ENCODE peak calls at places on chromosome 16, in five cellular contexts. W is fibroblast of lung, D is mesendoderm, Z is testis, C is body of pancreas. Q is an unnamed sample.

GRCh38 chr16:57299009-57299718 is 14.7 kb upstream of the PLLP start:
- DNase-seq in W (no peak), C (peak), D (no peak), Z (no peak), Q (peak)

GRCh38 chr16:88368036-88368435 is 14.7 kb upstream of the ZNF469 start:
- DNase-seq in C (no peak), Z (no peak), W (no peak), D (no peak), Q (no peak)

GRCh38 chr16:47778106-47778803 is 317.1 kb downstream of the PHKB start:
- DNase-seq in W (no peak), D (peak), C (no peak), Z (no peak), Q (no peak)

GRCh38 chr16:85605912-85606841 is 6.9 kb upstream of the GSE1 start:
- DNase-seq in D (no peak), C (peak), W (no peak), Z (no peak), Q (no peak)

GRCh38 chr16:24344791-24345190 is 88.7 kb downstream of the CACNG3 start:
- DNase-seq in D (peak), W (no peak), C (no peak), Z (no peak), Q (no peak)

GRCh38 chr16:89374393-89374948 is 115.9 kb downstream of the ANKRD11 start:
- DNase-seq in C (no peak), Z (no peak), D (peak), W (peak), Q (no peak)

GRCh38 chr16:81767987-81768592 is 11.0 kb upstream of the PLCG2 start:
- DNase-seq in C (peak), Z (no peak), W (no peak), D (no peak), Q (no peak)

GRCh38 chr16:89855986-89856385 is 17.4 kb upstream of the TCF25 start:
- DNase-seq in W (no peak), D (no peak), Z (no peak), C (no peak), Q (no peak)

GRCh38 chr16:72168365-72168764 is 3.6 kb downstream of the PMFBP1 start:
- DNase-seq in W (no peak), Z (no peak), C (no peak), D (no peak), Q (no peak)

GRCh38 chr16:165539-166374 is at the start of gene HBM:
- DNase-seq in W (no peak), C (no peak), D (no peak), Z (no peak), Q (no peak)

GRCh38 chr16:23107878-23108277 is 41.4 kb downstream of the USP31 start:
- DNase-seq in D (no peak), C (no peak), W (no peak), Z (no peak), Q (peak)

GRCh38 chr16:24070851-24071250 is 185.3 kb upstream of the CACNG3 start:
- DNase-seq in Z (peak), D (peak), W (peak), C (no peak), Q (no peak)

GRCh38 chr16:69921125-69921524 is 30.0 kb upstream of the CLEC18A start:
- DNase-seq in W (no peak), Z (no peak), D (no peak), C (no peak), Q (no peak)

GRCh38 chr16:69918241-69918640 is 32.9 kb upstream of the CLEC18A start:
- DNase-seq in D (no peak), Z (no peak), W (no peak), C (no peak), Q (no peak)

GRCh38 chr16:69917311-69917710 is 33.8 kb upstream of the CLEC18A start:
- DNase-seq in Z (no peak), C (no peak), W (no peak), D (no peak), Q (no peak)

GRCh38 chr16:69916445-69916844 is 34.7 kb upstream of the CLEC18A start:
- DNase-seq in Z (no peak), C (no peak), W (no peak), D (no peak), Q (no peak)

DNA sequence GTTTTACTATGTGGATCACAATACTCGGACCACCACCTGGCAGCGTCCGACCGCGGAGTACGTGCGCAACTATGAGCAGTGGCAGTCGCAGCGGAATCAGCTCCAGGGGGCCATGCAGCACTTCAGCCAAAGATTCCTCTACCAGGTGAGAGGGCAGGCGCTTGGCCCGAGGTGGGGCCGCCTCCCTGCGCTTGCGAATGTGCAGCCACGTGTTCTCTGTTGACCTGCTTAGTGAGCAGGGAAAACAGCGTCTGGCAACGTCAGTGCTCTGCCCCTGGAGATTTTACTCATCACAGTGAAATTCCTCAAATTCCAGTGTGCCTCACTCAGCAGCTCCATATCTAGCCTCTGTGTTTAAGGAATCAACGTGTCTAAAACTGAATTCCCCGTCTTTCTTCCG is 33.4 kb upstream of the CLEC18A start:
- DNase-seq in D (peak), Z (peak), C (peak), W (peak), Q (peak)
- H3K4me3 ChIP-seq in D (no peak), Z (no peak), C (no peak), W (no peak), Q (no peak)

GRCh38 chr16:17938546-17938945 is 398.0 kb downstream of the NPIPA8 start:
- DNase-seq in Z (no peak), W (no peak), D (no peak), C (no peak), Q (no peak)

GRCh38 chr16:17940584-17940983 is 396.0 kb downstream of the NPIPA8 start:
- DNase-seq in C (no peak), D (no peak), Z (no peak), W (no peak), Q (no peak)

GRCh38 chr16:17939723-17940122 is 396.8 kb downstream of the NPIPA8 start:
- DNase-seq in C (no peak), W (no peak), D (no peak), Z (no peak), Q (no peak)

GRCh38 chr16:17937003-17937402 is 399.5 kb downstream of the NPIPA8 start:
- DNase-seq in W (no peak), C (no peak), D (no peak), Z (no peak), Q (no peak)

DNA sequence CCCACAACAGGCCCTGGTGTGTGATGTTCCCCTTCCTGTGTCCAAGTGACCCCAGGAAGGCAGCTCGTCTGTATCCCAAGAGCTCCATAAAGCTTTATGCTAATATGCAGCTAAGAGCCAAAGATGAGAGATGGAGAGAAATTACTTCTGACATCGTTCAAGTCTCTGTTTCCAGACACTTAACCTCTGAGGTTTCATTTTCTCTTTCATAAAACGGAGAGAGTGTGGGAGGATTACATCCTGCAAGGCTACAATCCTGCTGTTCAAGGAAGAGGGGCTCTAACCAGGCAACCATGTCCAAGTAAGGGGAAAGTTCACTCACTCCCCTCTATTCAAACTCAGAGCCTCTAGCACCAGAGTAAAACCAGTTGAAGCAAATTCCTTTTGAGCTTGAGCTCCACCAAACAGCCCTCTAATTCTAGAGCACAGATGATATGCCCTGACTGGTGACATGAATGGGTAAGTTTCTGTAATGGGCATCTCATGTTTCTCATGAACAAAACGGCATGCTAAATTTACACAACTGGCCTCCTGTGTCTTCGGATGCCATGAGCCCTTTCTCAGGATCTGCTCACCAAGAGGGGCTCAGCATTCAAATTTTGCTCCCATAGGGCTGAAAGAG is 397.4 kb downstream of the NPIPA8 start:
- DNase-seq in C (no peak), W (no peak), Z (no peak), D (no peak), Q (no peak)
- H3K4me3 ChIP-seq in C (no peak), W (no peak), Z (no peak), D (no peak), Q (no peak)

DNA sequence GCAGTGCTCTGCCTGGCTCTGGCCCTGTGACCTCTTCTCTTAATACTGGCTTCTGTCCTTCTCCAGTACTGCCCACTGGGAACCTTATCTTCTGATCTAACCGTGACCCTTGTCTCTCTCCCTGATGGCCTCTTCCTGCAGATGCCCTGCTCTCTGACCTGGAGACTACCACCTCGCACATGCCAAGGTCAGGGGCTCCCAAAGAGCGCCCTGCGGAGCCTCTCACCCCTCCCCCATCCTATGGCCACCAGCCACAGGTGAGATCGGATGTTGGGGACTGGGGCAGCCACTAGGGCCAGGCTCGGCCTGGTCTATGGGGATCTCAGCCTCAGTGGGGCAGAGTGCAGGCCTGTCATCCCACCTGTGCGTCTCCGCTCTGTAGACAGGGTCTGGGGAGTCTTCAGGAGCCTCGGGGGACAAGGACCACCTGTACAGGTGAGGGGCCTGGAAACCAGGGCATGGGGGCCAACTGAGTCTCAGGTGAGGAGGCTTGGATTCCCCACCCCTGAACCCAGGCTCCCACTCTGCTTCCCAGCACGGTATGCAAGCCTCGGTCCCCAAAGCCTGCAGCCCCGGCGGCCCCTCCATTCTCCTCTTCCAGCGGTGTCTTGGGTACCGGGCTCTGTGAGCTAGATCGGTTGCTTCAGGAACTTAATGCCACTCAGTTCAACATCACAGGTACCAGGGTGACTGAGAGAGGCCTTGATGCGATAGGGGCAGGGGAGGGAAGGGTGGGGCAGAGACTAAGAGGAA is 1.5 kb downstream of the TGFB1I1 start:
- DNase-seq in C (no peak), D (no peak), Z (no peak), W (no peak), Q (no peak)
- H3K4me3 ChIP-seq in C (no peak), D (no peak), Z (no peak), W (no peak), Q (no peak)

GRCh38 chr16:84137287-84137686 is 7.7 kb downstream of the HSDL1 start:
- DNase-seq in D (peak), W (no peak), Z (no peak), C (no peak), Q (no peak)

GRCh38 chr16:84138500-84138823 is 6.5 kb downstream of the HSDL1 start:
- DNase-seq in W (no peak), D (no peak), Z (no peak), C (no peak), Q (no peak)

GRCh38 chr16:84137769-84138357 is 7.1 kb downstream of the HSDL1 start:
- DNase-seq in W (no peak), C (no peak), Z (no peak), D (peak), Q (no peak)

GRCh38 chr16:84139628-84140258 is 5.2 kb downstream of the HSDL1 start:
- DNase-seq in W (no peak), C (no peak), D (no peak), Z (no peak), Q (no peak)

DNA sequence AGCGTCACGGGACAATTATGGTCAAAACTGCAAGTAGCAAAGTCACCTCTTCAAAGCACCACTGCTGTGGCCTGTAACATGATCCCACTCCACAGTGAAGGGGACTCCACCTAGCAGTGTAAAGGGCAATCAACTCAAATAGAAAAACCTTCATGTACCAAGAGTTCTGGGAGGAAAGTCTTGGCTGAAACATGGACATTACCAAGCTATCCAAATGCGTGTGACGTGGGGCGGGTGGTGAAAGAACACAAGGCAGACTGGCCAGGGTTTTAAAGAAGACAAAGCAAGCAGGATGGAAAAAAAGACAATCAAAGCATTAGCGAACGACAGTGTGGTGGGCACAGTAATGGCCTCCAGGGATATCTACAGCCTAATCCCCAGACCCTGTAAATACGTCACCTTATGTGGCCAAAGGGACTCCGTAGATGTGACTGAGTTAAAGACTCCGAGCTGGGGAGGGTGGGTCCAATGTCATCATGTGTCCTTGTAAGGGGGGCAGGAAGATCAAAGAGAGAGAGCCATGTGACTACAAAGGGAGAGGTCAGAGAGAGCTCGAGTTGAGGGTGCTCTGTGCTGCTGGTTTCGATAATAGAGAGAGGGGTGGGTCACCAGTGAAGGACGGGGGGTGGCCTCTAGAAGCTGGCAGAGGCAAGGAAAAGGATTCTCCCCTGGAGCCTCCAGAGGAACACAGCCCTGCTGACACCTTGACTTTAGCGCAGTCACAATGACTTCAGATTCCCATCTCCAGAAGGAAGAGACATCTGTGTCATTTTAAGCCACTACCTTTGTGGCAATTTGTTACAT is 6.0 kb downstream of the HSDL1 start:
- DNase-seq in Z (no peak), W (peak), D (peak), C (no peak), Q (peak)
- H3K4me3 ChIP-seq in Z (no peak), W (no peak), D (no peak), C (no peak), Q (no peak)

DNA sequence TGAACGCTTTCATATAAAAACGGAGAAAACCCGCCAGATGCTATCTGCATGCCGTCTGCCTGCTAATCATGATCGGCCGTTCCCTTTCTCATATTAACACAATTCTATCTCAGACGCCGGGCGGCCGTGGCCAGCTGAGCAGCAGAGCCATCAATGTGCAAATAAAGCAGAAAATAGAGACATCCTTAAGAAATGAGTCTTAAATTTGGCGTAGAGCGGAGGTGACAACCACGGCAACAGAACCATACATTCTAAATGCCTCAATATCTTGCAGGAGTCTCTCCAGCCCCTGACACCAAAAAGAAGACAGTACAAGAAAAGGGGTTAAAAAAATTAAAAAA is 2.7 kb upstream of the IRX5 start:
- DNase-seq in W (no peak), D (no peak), C (no peak), Z (no peak), Q (no peak)
- H3K4me3 ChIP-seq in W (peak), D (peak), C (no peak), Z (peak), Q (peak)

GRCh38 chr16:55482056-55482455 is 3.1 kb downstream of the MMP2 start:
- DNase-seq in D (no peak), C (no peak), W (peak), Z (no peak), Q (no peak)
- H3K4me3 ChIP-seq in D (no peak), C (no peak), W (no peak), Z (no peak), Q (no peak)

DNA sequence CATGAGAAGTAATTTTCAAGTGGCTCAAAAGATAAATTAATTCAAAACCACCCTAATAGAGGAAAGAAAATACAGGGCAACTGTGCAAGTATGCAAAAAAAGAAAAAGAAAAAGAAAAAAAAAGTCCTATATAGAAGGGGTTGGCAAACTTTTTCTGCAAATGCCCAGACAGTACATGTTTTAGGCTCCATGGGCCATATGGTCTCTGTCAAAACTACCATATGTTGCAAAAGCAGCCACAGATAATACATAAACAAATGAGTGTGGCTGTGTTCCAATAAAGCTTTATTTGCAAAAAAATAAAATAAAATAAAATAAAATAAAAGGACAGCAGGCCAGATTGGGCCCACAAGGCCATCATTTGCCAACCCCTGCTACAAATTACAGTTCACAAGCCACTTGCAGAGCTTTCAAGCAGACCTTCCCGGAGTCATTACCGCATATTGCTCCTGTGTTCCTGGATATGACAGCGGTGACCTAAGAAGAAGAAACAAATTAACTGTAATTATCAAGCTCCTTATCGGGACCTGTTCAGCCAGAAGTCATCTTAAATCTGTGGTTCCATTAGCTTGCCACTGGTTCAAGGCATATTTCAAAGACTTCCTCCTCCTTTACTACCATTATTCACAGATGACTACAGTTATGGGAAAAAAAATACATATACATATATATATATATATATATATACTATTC is 15.9 kb downstream of the ZC3H7A start:
- DNase-seq in C (no peak), W (peak), D (no peak), Z (no peak), Q (no peak)
- H3K4me3 ChIP-seq in C (no peak), W (no peak), D (no peak), Z (no peak), Q (no peak)

Q was measured in right cardiac atrium.